ENCODE peak calls at places on chromosomes 6 and 20, in five cellular contexts. One of them, this sample, is unnamed. For H3K36me3, the result is how much of the 10 kb centered on the place peaks cover.

GRCh38 chr20:44407402-44408184 is 52.1 kb downstream of the HNF4A start:
- DNase-seq in IMR-90: peak
- DNase-seq in neuronal stem cell: no peak
- DNase-seq in mesendoderm: peak
- DNase-seq in H1: no peak
- DNase-seq in this sample: peak

GRCh38 chr6:158231551-158232444 is 63.6 kb downstream of the GTF2H5 start:
- DNase-seq in IMR-90: peak
- DNase-seq in neuronal stem cell: peak
- DNase-seq in mesendoderm: peak
- DNase-seq in H1: peak
- DNase-seq in this sample: peak

GRCh38 chr6:39808934-39809333 is 16.8 kb downstream of the DAAM2 start:
- DNase-seq in neuronal stem cell: no peak
- DNase-seq in IMR-90: no peak
- DNase-seq in mesendoderm: no peak
- DNase-seq in H1: no peak
- DNase-seq in this sample: no peak

GRCh38 chr20:20547221-20547875 is 165.1 kb downstream of the RALGAPA2 start:
- DNase-seq in IMR-90: peak
- DNase-seq in H1: no peak
- DNase-seq in mesendoderm: no peak
- DNase-seq in neuronal stem cell: no peak
- DNase-seq in this sample: peak

GRCh38 chr20:32877507-32877906 is 18.8 kb downstream of the EFCAB8 start:
- DNase-seq in mesendoderm: no peak
- DNase-seq in neuronal stem cell: no peak
- DNase-seq in IMR-90: peak
- DNase-seq in H1: no peak
- DNase-seq in this sample: no peak

GRCh38 chr6:170052991-170053821 is 237.7 kb downstream of the DLL1 start:
- DNase-seq in IMR-90: no peak
- DNase-seq in H1: no peak
- DNase-seq in mesendoderm: peak
- DNase-seq in neuronal stem cell: no peak
- DNase-seq in this sample: no peak

GRCh38 chr6:17218749-17219093 is 62.4 kb upstream of the RBM24 start:
- DNase-seq in H1: no peak
- DNase-seq in mesendoderm: no peak
- DNase-seq in IMR-90: no peak
- DNase-seq in neuronal stem cell: no peak
- DNase-seq in this sample: no peak

GRCh38 chr20:5650191-5650691 is 100.0 kb upstream of the SHLD1 start:
- DNase-seq in IMR-90: no peak
- DNase-seq in neuronal stem cell: no peak
- DNase-seq in mesendoderm: no peak
- DNase-seq in H1: no peak
- DNase-seq in this sample: no peak

GRCh38 chr20:59159822-59160740 is 3.5 kb upstream of the ZNF831 start:
- DNase-seq in neuronal stem cell: no peak
- DNase-seq in mesendoderm: no peak
- DNase-seq in IMR-90: no peak
- DNase-seq in H1: no peak
- DNase-seq in this sample: no peak

GRCh38 chr6:28159029-28159607 is 17.4 kb downstream of the ZKSCAN8 start:
- DNase-seq in mesendoderm: no peak
- DNase-seq in IMR-90: no peak
- DNase-seq in neuronal stem cell: no peak
- DNase-seq in H1: no peak
- DNase-seq in this sample: no peak

GRCh38 chr6:66396145-66396544 is 689.1 kb upstream of the EYS start:
- DNase-seq in mesendoderm: no peak
- DNase-seq in H1: no peak
- DNase-seq in neuronal stem cell: no peak
- DNase-seq in IMR-90: no peak
- DNase-seq in this sample: no peak

GRCh38 chr6:28866342-28867077 is 57.3 kb downstream of the TRIM27 start:
- DNase-seq in H1: peak
- DNase-seq in mesendoderm: peak
- DNase-seq in IMR-90: peak
- DNase-seq in neuronal stem cell: peak
- DNase-seq in this sample: peak

GRCh38 chr6:142925575-142926110 is 19.3 kb downstream of the HIVEP2 start:
- DNase-seq in mesendoderm: no peak
- DNase-seq in IMR-90: peak
- DNase-seq in H1: no peak
- DNase-seq in neuronal stem cell: no peak
- DNase-seq in this sample: peak

GRCh38 chr20:60934724-60935123 is 317.3 kb upstream of the CDH4 start:
- DNase-seq in mesendoderm: no peak
- DNase-seq in H1: no peak
- DNase-seq in IMR-90: no peak
- DNase-seq in neuronal stem cell: no peak
- DNase-seq in this sample: no peak

GRCh38 chr20:54268941-54269340 is 61.1 kb downstream of the PFDN4 start:
- DNase-seq in neuronal stem cell: no peak
- DNase-seq in H1: no peak
- DNase-seq in mesendoderm: peak
- DNase-seq in IMR-90: no peak
- DNase-seq in this sample: no peak

GRCh38 chr20:54263266-54263665 is 55.4 kb downstream of the PFDN4 start:
- DNase-seq in H1: no peak
- DNase-seq in neuronal stem cell: no peak
- DNase-seq in mesendoderm: no peak
- DNase-seq in IMR-90: peak
- DNase-seq in this sample: no peak

GRCh38 chr20:54267510-54268003 is 59.7 kb downstream of the PFDN4 start:
- DNase-seq in IMR-90: peak
- DNase-seq in neuronal stem cell: no peak
- DNase-seq in mesendoderm: peak
- DNase-seq in H1: no peak
- DNase-seq in this sample: no peak

GRCh38 chr20:54266844-54267243 is 59.0 kb downstream of the PFDN4 start:
- DNase-seq in IMR-90: no peak
- DNase-seq in neuronal stem cell: no peak
- DNase-seq in mesendoderm: no peak
- DNase-seq in H1: no peak
- DNase-seq in this sample: no peak
- H2AK5ac ChIP-seq in IMR-90: no peak
- H2AK5ac ChIP-seq in neuronal stem cell: no peak
- H2AK5ac ChIP-seq in mesendoderm: no peak
- H2AK5ac ChIP-seq in H1: no peak
- H2AK5ac ChIP-seq in this sample: no peak

GRCh38 chr6:18260448-18261106 is 3.8 kb downstream of the DEK start:
- DNase-seq in mesendoderm: peak
- DNase-seq in H1: no peak
- DNase-seq in neuronal stem cell: no peak
- DNase-seq in IMR-90: peak
- DNase-seq in this sample: peak
- H2BK15ac ChIP-seq in mesendoderm: no peak
- H2BK15ac ChIP-seq in H1: no peak
- H2BK15ac ChIP-seq in neuronal stem cell: no peak
- H2BK15ac ChIP-seq in IMR-90: no peak
- H2BK15ac ChIP-seq in this sample: no peak

DNA sequence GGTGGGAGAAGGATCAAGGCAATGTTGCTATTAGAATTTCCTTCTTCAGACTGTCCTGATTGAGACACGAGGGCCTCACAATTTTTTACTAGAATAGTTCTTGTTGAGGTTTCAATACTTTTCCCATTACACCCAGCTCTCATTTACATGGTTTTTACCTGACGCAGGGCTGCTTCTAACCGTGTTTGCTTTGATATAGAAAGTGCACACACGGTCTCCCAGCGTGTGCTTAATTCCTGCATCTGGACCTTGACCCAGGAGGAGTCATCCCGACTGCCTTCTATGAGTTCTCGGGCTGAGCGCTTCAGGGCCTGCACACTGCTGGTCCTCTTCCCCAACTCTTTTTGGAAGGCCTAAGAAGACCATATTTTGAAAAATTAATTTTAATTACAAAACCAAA is 160.2 kb downstream of the DST start:
- DNase-seq in neuronal stem cell: no peak
- DNase-seq in IMR-90: no peak
- DNase-seq in mesendoderm: no peak
- DNase-seq in H1: no peak
- DNase-seq in this sample: no peak
- H3K36me3 ChIP-seq in neuronal stem cell: half or more
- H3K36me3 ChIP-seq in IMR-90: under half
- H3K36me3 ChIP-seq in mesendoderm: under half
- H3K36me3 ChIP-seq in H1: under half
- H3K36me3 ChIP-seq in this sample: under half

GRCh38 chr6:26470643-26471042 is 12.9 kb downstream of the BTN2A1 start:
- DNase-seq in mesendoderm: no peak
- DNase-seq in H1: no peak
- DNase-seq in IMR-90: no peak
- DNase-seq in neuronal stem cell: no peak
- DNase-seq in this sample: peak
- H2AK5ac ChIP-seq in mesendoderm: no peak
- H2AK5ac ChIP-seq in H1: no peak
- H2AK5ac ChIP-seq in IMR-90: no peak
- H2AK5ac ChIP-seq in neuronal stem cell: no peak
- H2AK5ac ChIP-seq in this sample: no peak

This sample was measured in mesenchymal stem cell.